ENCODE peak calls at places on chromosomes 13 and 19, in six cellular contexts. J is transverse colon; Z is IMR-90; C is CD8-positive, alpha-beta T cell; N is neural progenitor cell; P is adrenal gland. K is an unnamed sample. For H3K4me1, the result is how much of the 10 kb centered on the place peaks cover.

GRCh38 chr19:2353895-2354592 is 6.0 kb upstream of the TMPRSS9 start:
- DNase-seq in Z (no peak), C (no peak), P (no peak), J (no peak), N (no peak), K (no peak)

GRCh38 chr19:8206147-8207087 is 2.8 kb upstream of the CERS4 start:
- DNase-seq in J (no peak), N (no peak), C (no peak), Z (no peak), P (no peak), K (no peak)

GRCh38 chr19:57099199-57099661 is 20.6 kb upstream of the USP29 start:
- DNase-seq in N (peak), Z (peak), P (peak), J (peak), C (peak), K (peak)

GRCh38 chr13:43405457-43405856 is 381.3 kb downstream of the ENOX1 start:
- DNase-seq in Z (peak), N (no peak), C (no peak), J (no peak), P (no peak), K (no peak)

GRCh38 chr13:112868308-112868707 is 100.7 kb upstream of the MCF2L start:
- DNase-seq in Z (no peak), J (no peak), N (no peak), P (no peak), C (no peak), K (no peak)

GRCh38 chr13:112896736-112897602 is 72.0 kb upstream of the MCF2L start:
- DNase-seq in P (no peak), Z (no peak), N (no peak), J (no peak), C (no peak), K (no peak)

GRCh38 chr19:9622531-9622930 is 1.5 kb upstream of the ZNF561 start:
- DNase-seq in C (no peak), P (no peak), J (no peak), N (no peak), Z (no peak), K (no peak)

GRCh38 chr19:55080121-55080914 is 4.6 kb downstream of the EPS8L1 start:
- DNase-seq in C (peak), J (peak), N (peak), P (peak), Z (peak), K (peak)

GRCh38 chr13:113401452-113402415 is 37.8 kb upstream of the GRTP1 start:
- DNase-seq in C (no peak), N (no peak), P (no peak), Z (no peak), J (no peak), K (no peak)

GRCh38 chr19:925912-926594 is at the start of gene ARID3A:
- DNase-seq in Z (no peak), C (no peak), P (no peak), J (peak), N (peak), K (no peak)

GRCh38 chr13:89900104-89900760 is 1447.3 kb upstream of the MIR17HG start:
- DNase-seq in P (no peak), N (no peak), J (no peak), C (no peak), Z (no peak), K (no peak)

GRCh38 chr13:41613984-41614581 is 156.7 kb downstream of the RGCC start:
- DNase-seq in N (peak), P (peak), C (no peak), Z (peak), J (no peak), K (no peak)

GRCh38 chr13:102721800-102722231 is 27.0 kb upstream of the METTL21C start:
- DNase-seq in N (no peak), J (no peak), C (no peak), Z (no peak), P (no peak), K (no peak)

GRCh38 chr13:44874886-44875630 is 114.2 kb downstream of the NUFIP1 start:
- DNase-seq in C (no peak), P (no peak), N (no peak), Z (no peak), J (no peak), K (no peak)

DNA sequence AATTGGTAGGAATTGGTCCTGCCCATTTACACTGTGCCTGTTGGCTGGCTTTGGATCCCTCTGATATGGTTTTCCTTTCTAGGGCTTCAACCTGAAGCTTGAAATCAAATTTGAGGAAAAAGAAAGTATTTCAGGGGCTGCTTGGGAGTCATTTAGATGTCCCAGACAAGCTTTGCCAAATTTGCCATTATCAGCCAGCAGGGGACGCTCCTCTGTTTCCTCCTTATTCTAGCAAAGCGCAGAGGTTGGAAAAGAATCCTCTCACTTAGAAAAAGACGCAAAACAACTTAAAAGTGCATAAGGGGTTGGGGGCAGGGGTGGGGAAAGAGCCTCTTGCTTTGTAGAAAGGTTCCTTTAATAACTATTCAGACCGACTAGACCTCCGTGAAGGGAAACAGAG is 1211.1 kb upstream of the PCDH20 start:
- DNase-seq in J (no peak), Z (no peak), N (peak), C (no peak), P (no peak), K (no peak)
- TF ChIP-seq CTCF in J (no peak), Z (peak), N (peak), C (no peak), P (no peak), K (no peak)

DNA sequence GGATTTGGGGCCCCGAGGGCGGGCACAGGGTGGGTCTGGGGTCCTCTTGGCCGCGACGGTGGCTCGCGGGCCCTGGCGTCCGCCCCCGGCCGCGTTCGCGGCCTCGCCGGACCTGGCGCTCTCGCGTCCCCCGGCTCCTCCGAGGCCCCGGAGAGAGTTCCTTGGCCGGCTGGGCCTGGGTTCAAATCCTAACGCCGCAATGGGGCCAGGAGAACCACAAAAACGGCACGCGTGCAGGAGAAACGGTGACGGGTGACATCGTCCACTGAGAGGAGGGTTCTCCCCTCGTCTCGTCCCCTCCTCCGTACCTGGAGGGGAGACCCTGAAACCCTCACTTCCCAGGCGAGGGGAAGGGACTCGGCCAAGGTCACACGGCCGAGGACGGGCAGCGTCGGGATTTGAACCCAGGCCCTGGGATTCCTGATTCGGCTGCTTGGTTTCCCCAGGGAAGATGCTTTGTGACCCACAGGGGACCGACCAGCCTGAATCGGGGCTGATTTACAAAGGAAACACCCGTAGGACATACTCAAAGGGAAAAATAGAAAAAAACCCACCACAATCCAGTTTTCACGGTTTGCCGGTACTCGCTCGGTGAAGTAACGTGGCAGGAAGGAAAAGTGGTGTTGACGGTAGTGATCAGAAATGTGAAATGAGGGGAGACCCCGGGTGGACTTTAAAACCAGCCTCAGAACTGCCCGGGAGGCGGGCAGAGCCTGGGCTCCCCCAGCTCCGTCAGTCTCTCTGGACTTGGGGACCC is 692 bp downstream of the SAFB start:
- DNase-seq in N (peak), J (peak), C (peak), Z (no peak), P (peak), K (no peak)
- H3K4me1 ChIP-seq in N (under half), J (half or more), C (half or more), Z (under half), P (under half), K (under half)

DNA sequence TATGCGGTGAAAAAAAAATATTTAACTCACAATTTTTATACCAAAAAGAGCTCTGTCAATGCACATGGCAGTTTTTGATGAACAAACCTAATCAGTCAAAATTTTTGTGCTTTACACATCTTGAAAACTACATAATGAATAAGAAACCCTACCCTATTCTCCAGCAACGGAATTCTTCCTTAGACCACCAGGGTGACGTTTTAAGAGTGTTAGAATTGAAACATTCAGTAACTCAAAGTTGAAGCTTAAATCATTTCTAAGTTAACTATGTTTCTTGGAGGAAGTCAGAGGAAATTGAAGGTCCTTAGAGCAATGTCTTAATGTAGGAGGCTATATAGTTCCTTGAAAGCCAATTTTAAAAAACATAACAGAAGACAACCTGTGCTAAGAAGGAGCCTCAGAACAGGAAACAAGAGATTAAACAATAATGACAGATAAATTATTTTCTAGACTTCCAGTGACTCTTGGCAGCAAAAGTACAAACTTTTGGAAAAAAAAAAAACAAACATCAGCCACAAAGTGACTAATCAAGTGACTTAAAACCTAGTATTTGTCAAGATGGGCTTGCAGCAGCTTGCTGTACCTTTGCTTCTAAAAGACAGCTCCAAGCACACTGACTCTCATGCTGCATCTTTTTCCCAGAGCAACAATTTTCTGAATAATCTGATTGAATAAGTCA is 6.2 kb downstream of the SPRY2 start:
- DNase-seq in Z (peak), P (no peak), N (no peak), C (no peak), J (no peak), K (no peak)
- TF ChIP-seq CTCF in Z (no peak), P (no peak), N (peak), C (no peak), J (no peak), K (no peak)

GRCh38 chr13:110338441-110339101 is 31.5 kb downstream of the COL4A2 start:
- DNase-seq in J (peak), Z (peak), N (peak), P (no peak), C (no peak), K (no peak)

GRCh38 chr13:110339975-110340550 is 33.0 kb downstream of the COL4A2 start:
- DNase-seq in N (no peak), Z (no peak), J (no peak), P (no peak), C (no peak), K (no peak)

GRCh38 chr13:110340812-110341444 is 33.8 kb downstream of the COL4A2 start:
- DNase-seq in J (peak), P (peak), N (no peak), C (peak), Z (peak), K (peak)

GRCh38 chr13:110337287-110337686 is 30.2 kb downstream of the COL4A2 start:
- DNase-seq in P (no peak), Z (no peak), C (no peak), N (no peak), J (no peak), K (no peak)

DNA sequence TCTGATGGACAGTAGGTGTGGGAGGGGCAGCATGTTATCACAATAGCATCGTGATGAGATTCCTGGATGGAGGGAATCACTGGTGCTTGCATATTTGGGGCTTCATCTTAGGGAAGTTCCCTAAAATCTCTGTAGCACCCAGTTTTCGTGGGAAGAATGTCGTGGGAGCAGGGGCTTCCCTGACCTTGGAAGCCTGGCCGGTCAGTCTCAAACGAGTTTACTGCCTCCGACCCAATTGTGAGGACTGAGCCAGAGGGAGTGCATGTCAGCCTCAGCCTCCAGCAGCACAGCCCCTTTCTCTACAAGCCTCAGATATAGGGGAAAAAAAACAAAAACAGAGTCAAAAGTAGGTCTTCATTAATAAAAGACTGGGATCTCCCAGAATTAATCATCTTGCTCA is 32.2 kb downstream of the COL4A2 start:
- DNase-seq in C (no peak), Z (no peak), P (no peak), J (no peak), N (no peak), K (no peak)
- H3K4me1 ChIP-seq in C (under half), Z (half or more), P (under half), J (half or more), N (half or more), K (under half)

GRCh38 chr19:49073514-49074378 is 1.2 kb upstream of the KCNA7 start:
- DNase-seq in N (peak), C (no peak), Z (no peak), P (no peak), J (no peak), K (no peak)
- TF ChIP-seq CTCF in N (peak), C (no peak), Z (peak), P (peak), J (no peak), K (no peak)

GRCh38 chr13:51822106-51822840 is 18.3 kb upstream of the DHRS12 start:
- DNase-seq in P (no peak), Z (no peak), N (no peak), C (no peak), J (no peak), K (no peak)
- H3K4me1 ChIP-seq in P (under half), Z (under half), N (under half), C (half or more), J (under half), K (under half)

DNA sequence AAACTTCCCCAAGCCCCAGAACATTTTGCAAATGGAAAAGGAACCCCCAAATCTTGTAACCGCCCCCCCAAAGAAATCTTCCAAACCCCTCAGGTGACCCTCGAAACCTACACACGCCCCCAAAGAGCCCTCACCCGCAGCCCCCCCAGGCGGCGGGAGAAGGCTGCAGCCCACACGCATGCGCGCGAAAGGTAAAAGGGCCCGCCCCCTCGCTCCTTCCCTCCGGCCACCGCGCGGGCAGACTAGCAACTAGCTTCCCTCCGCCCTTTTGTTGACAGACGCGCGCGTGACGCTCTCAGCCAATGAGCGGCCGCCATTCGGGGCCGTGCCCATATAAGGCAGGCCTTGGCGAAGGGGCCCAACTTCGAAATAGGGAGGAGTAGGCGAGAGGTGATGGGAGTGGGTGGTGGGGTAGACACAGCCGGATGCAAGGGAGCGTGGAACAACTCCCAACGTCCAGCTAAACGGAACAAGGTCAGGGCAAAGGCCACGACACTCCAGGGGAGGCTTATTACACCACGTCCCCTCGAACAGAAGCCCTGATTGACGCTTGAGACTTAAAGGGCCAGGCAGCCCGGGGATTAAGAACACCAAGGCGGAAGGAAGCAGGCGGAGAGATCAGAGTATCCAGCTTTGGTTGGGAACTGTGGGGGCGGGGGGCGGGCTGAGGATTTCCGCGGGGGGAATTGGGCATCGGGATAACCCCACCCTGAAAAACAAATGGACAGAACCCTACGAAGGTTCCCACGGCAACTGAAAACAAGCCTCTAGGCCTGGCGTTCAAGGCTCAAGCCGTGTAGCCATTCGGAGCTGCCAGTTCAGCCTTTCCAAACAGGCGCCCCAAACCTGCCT is 13.3 kb downstream of the FBXO46 start:
- DNase-seq in J (peak), Z (peak), N (peak), C (peak), P (peak), K (peak)
- TF ChIP-seq CTCF in J (no peak), Z (peak), N (peak), C (no peak), P (peak), K (peak)

GRCh38 chr13:98275711-98276171 is 98.7 kb upstream of the RNF113B start:
- DNase-seq in J (no peak), C (no peak), P (no peak), Z (no peak), N (no peak), K (no peak)
- H3K4me1 ChIP-seq in J (under half), C (under half), P (under half), Z (under half), N (half or more), K (under half)

K was measured in lung.